ENCODE peak calls at places on chromosomes 16 and 17, in seven cellular contexts. G is upper lobe of right lung, N is GM23338, H is foreskin keratinocyte, W is body of pancreas, X is tibial artery, E is astrocyte of the spinal cord. S is an unnamed sample.

GRCh38 chr17:74814453-74814852 is 38.3 kb upstream of the NAT9 start:
- DNase-seq in G (no peak), W (no peak), N (no peak), X (no peak), H (no peak), E (no peak), S (no peak)

GRCh38 chr16:15705064-15705565 is 55.1 kb downstream of the NDE1 start:
- DNase-seq in X (no peak), H (no peak), E (no peak), W (no peak), G (no peak), N (no peak), S (no peak)

GRCh38 chr17:36808181-36808661 is 129.1 kb upstream of the LHX1 start:
- DNase-seq in X (no peak), N (peak; percentile 78), E (no peak), W (no peak), G (no peak), H (no peak), S (peak; percentile 69)

GRCh38 chr17:9937164-9937835 is 32.2 kb upstream of the RCVRN start:
- DNase-seq in X (peak; percentile 46), N (no peak), H (no peak), W (peak; percentile 14), G (no peak), E (peak; percentile 70), S (no peak)

GRCh38 chr17:50868594-50868993 is 2.4 kb upstream of the TOB1 start:
- DNase-seq in X (no peak), G (no peak), H (no peak), W (no peak), E (no peak), N (no peak), S (no peak)

GRCh38 chr17:11276486-11276885 is 35.5 kb downstream of the SHISA6 start:
- DNase-seq in X (no peak), E (no peak), H (no peak), N (no peak), W (no peak), G (no peak), S (no peak)

GRCh38 chr16:87724490-87725291 is 41.1 kb downstream of the KLHDC4 start:
- DNase-seq in H (no peak), W (no peak), E (no peak), X (no peak), N (no peak), G (no peak), S (no peak)

GRCh38 chr16:57377080-57377841 is 5.0 kb downstream of the CX3CL1 start:
- DNase-seq in H (no peak), X (no peak), G (no peak), N (peak; percentile 46), E (no peak), W (no peak), S (no peak)

GRCh38 chr16:17125671-17126070 is 345.1 kb downstream of the XYLT1 start:
- DNase-seq in H (peak; percentile 10), E (peak; percentile 67), W (no peak), X (no peak), N (no peak), G (no peak), S (no peak)

GRCh38 chr17:45096926-45097325 is 35.4 kb downstream of the PLCD3 start:
- DNase-seq in G (no peak), H (no peak), W (no peak), N (no peak), X (no peak), E (no peak), S (no peak)

GRCh38 chr17:42586514-42587230 is 9.1 kb upstream of the PSMC3IP start:
- DNase-seq in N (no peak), G (peak; percentile 39), X (no peak), W (no peak), H (peak; percentile 90), E (no peak), S (no peak)

GRCh38 chr16:75621170-75621477 is 2.0 kb downstream of the ADAT1 start:
- DNase-seq in H (no peak), W (no peak), G (no peak), X (no peak), E (peak; percentile 65), N (peak; percentile 51), S (no peak)
- TF ChIP-seq CTCF in H (peak; percentile 66), W (no peak), G (peak; percentile 26), X (peak; percentile 37), E (peak; percentile 75), N (peak; percentile 59), S (peak; percentile 46)

DNA sequence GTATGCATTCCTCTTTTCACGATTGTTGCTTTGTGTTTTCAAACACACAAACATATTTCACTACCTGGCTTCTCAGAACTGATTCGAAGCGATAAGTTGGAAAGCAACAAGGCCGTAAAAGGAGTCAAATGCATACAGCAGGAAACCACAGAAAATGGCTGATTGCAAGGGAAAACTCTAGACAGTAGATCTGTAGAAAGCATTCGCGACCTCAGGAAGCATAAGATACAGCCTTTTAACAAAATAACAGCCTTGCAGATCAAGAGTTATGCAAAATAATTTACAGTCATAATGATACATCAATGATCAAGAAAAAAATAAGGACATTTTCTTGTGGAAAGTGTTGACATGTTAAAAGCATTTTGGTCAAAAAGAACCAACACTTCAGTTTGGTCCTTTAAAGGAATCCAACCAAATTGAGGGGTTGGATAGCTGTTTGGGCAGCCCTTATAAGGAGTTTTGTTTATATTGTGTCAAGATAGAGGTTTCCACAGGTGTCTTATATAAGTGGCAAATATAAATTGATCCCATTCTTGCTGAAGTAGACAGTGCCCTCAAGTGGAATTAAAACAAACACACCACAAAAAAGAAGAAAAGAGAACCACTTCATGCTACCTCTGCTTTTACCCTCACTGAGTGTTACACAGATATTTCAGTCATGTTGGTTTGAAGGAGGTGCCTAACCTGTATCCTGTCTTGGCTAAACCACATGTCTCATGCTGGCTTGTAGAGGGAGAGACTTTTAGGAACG is 5.5 kb downstream of the CYLD start:
- DNase-seq in N (peak; percentile 33), X (no peak), W (no peak), E (no peak), G (no peak), H (no peak), S (no peak)
- TF ChIP-seq CTCF in N (peak; percentile 42), X (peak; percentile 12), W (peak; percentile 27), E (peak; percentile 14), G (peak; percentile 39), H (peak; percentile 70), S (peak; percentile 22)

DNA sequence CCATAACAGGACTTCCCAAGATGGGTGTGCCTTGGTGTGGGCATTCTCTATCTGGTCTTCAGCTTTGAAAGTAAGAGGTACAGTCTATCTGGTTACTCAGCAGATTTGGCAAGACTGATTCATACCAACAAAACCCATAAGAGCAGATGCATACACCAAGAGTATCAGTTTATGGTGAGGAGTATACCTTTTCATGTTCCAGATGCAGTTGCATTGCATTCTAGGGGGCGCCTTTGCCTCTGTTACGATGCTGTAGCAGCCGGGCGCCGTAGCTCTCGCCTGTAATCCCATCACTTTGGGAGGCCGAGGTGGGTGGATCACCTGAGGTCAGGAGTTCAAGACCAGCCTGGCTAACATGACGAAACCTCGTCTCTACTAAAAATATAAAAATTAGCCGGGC is 31.1 kb upstream of the CARMIL2 start:
- DNase-seq in H (no peak), N (peak; percentile 85), G (no peak), E (no peak), X (no peak), W (no peak), S (peak; percentile 7)
- TF ChIP-seq CTCF in H (peak; percentile 45), N (peak; percentile 72), G (no peak), E (peak; percentile 22), X (no peak), W (no peak), S (no peak)

GRCh38 chr17:31252741-31253140 is 44.3 kb downstream of the OMG start:
- DNase-seq in H (no peak), W (no peak), G (no peak), X (no peak), N (no peak), E (no peak), S (no peak)

GRCh38 chr17:31254654-31255053 is 42.4 kb downstream of the OMG start:
- DNase-seq in E (no peak), G (no peak), N (no peak), H (no peak), X (no peak), W (no peak), S (no peak)

GRCh38 chr17:31260151-31260550 is 36.9 kb downstream of the OMG start:
- DNase-seq in W (no peak), H (no peak), N (no peak), E (no peak), X (no peak), G (no peak), S (no peak)

GRCh38 chr17:31261596-31261995 is 35.4 kb downstream of the OMG start:
- DNase-seq in N (no peak), W (no peak), X (no peak), H (no peak), E (no peak), G (no peak), S (no peak)

DNA sequence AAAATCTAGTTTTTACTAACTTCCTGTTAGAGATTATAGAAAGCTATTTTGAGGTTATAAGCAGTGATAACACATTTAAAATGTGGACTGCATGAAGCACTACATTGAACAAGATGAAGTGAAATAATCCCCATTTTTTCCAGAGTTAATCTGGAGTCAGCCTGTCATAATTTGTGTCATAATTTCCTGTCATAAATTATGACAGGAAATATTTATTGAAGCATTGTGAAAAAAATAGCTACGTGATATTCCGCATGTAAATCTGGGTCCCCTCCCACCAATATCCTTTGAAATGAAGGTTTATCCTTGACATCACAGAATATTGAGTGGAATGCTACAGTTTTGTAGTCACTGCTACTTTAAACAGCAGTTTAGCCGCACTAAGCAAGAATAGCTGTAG is 40.1 kb downstream of the OMG start:
- DNase-seq in N (no peak), W (no peak), E (no peak), G (no peak), X (no peak), H (no peak), S (no peak)
- TF ChIP-seq CTCF in N (no peak), W (no peak), E (no peak), G (no peak), X (no peak), H (no peak), S (no peak)

GRCh38 chr17:62862251-62862650 is 54.1 kb upstream of the MARCHF10 start:
- DNase-seq in G (no peak), X (no peak), H (no peak), E (no peak), N (no peak), W (no peak), S (no peak)

GRCh38 chr17:62857526-62857925 is 49.4 kb upstream of the MARCHF10 start:
- DNase-seq in G (no peak), H (no peak), E (no peak), N (no peak), X (no peak), W (no peak), S (no peak)

GRCh38 chr17:62860962-62861873 is 53.1 kb upstream of the MARCHF10 start:
- DNase-seq in W (no peak), H (no peak), N (no peak), X (no peak), E (peak; percentile 22), G (no peak), S (no peak)

GRCh38 chr17:62856594-62856993 is 48.5 kb upstream of the MARCHF10 start:
- DNase-seq in G (no peak), N (no peak), H (no peak), X (no peak), W (no peak), E (no peak), S (no peak)

GRCh38 chr17:62859146-62859545 is 51.0 kb upstream of the MARCHF10 start:
- DNase-seq in N (no peak), G (no peak), X (peak; percentile 47), E (peak; percentile 59), W (no peak), H (no peak), S (no peak)
- TF ChIP-seq CTCF in N (no peak), G (no peak), X (no peak), E (no peak), W (no peak), H (no peak), S (no peak)